ENCODE peak calls at places on chromosome 9, in six cellular contexts. One of them, this sample, is unnamed.

GRCh38 chr9:27125030-27125429 is 16.0 kb downstream of the TEK start:
- DNase-seq in lower leg skin: peak; percentile 37
- DNase-seq in esophagus squamous epithelium: no peak
- DNase-seq in ovary: peak; percentile 84
- DNase-seq in heart left ventricle: peak; percentile 68
- DNase-seq in adrenal gland: peak; percentile 29
- DNase-seq in this sample: no peak

GRCh38 chr9:14670718-14671117 is 22.5 kb downstream of the ZDHHC21 start:
- DNase-seq in ovary: no peak
- DNase-seq in lower leg skin: no peak
- DNase-seq in esophagus squamous epithelium: no peak
- DNase-seq in heart left ventricle: no peak
- DNase-seq in adrenal gland: no peak
- DNase-seq in this sample: no peak

GRCh38 chr9:7760014-7760415 is 39.6 kb downstream of the DMAC1 start:
- DNase-seq in ovary: no peak
- DNase-seq in lower leg skin: no peak
- DNase-seq in heart left ventricle: no peak
- DNase-seq in adrenal gland: no peak
- DNase-seq in esophagus squamous epithelium: no peak
- DNase-seq in this sample: no peak

GRCh38 chr9:20597862-20598261 is 24.4 kb downstream of the MLLT3 start:
- DNase-seq in esophagus squamous epithelium: no peak
- DNase-seq in lower leg skin: no peak
- DNase-seq in heart left ventricle: no peak
- DNase-seq in adrenal gland: no peak
- DNase-seq in ovary: no peak
- DNase-seq in this sample: no peak

GRCh38 chr9:91340395-91340794 is 21.3 kb downstream of the AUH start:
- DNase-seq in ovary: no peak
- DNase-seq in adrenal gland: no peak
- DNase-seq in lower leg skin: no peak
- DNase-seq in esophagus squamous epithelium: no peak
- DNase-seq in heart left ventricle: no peak
- DNase-seq in this sample: no peak

GRCh38 chr9:75461188-75461587 is 372.9 kb downstream of the OSTF1 start:
- DNase-seq in ovary: no peak
- DNase-seq in heart left ventricle: no peak
- DNase-seq in lower leg skin: no peak
- DNase-seq in esophagus squamous epithelium: no peak
- DNase-seq in adrenal gland: no peak
- DNase-seq in this sample: no peak

GRCh38 chr9:15277400-15278137 is 29.4 kb downstream of the TTC39B start:
- DNase-seq in lower leg skin: no peak
- DNase-seq in heart left ventricle: no peak
- DNase-seq in ovary: no peak
- DNase-seq in esophagus squamous epithelium: no peak
- DNase-seq in adrenal gland: no peak
- DNase-seq in this sample: no peak

GRCh38 chr9:134283111-134283515 is 43.1 kb upstream of the RXRA start:
- DNase-seq in adrenal gland: no peak
- DNase-seq in heart left ventricle: peak; percentile 86
- DNase-seq in esophagus squamous epithelium: no peak
- DNase-seq in lower leg skin: peak; percentile 78
- DNase-seq in ovary: peak; percentile 87
- DNase-seq in this sample: peak; percentile 93

GRCh38 chr9:105385372-105385985 is 62.4 kb upstream of the FSD1L start:
- DNase-seq in lower leg skin: peak; percentile 29
- DNase-seq in esophagus squamous epithelium: no peak
- DNase-seq in heart left ventricle: no peak
- DNase-seq in ovary: no peak
- DNase-seq in adrenal gland: peak; percentile 35
- DNase-seq in this sample: peak; percentile 38

GRCh38 chr9:35609820-35610163 is 4.7 kb downstream of the TESK1 start:
- DNase-seq in heart left ventricle: no peak
- DNase-seq in esophagus squamous epithelium: no peak
- DNase-seq in ovary: no peak
- DNase-seq in adrenal gland: no peak
- DNase-seq in lower leg skin: no peak
- DNase-seq in this sample: no peak

GRCh38 chr9:20490246-20490834 is 132.0 kb downstream of the MLLT3 start:
- DNase-seq in adrenal gland: no peak
- DNase-seq in ovary: no peak
- DNase-seq in lower leg skin: no peak
- DNase-seq in heart left ventricle: no peak
- DNase-seq in esophagus squamous epithelium: no peak
- DNase-seq in this sample: no peak

GRCh38 chr9:26012797-26013594 is 334.8 kb upstream of the TUSC1 start:
- DNase-seq in ovary: no peak
- DNase-seq in lower leg skin: no peak
- DNase-seq in heart left ventricle: no peak
- DNase-seq in adrenal gland: no peak
- DNase-seq in esophagus squamous epithelium: no peak
- DNase-seq in this sample: no peak

GRCh38 chr9:81814794-81815464 is 113.3 kb upstream of the SPATA31D4 start:
- DNase-seq in ovary: no peak
- DNase-seq in adrenal gland: no peak
- DNase-seq in lower leg skin: no peak
- DNase-seq in heart left ventricle: no peak
- DNase-seq in esophagus squamous epithelium: no peak
- DNase-seq in this sample: no peak

GRCh38 chr9:129836342-129837007 is 1.2 kb downstream of the USP20 start:
- DNase-seq in adrenal gland: no peak
- DNase-seq in ovary: no peak
- DNase-seq in heart left ventricle: no peak
- DNase-seq in esophagus squamous epithelium: no peak
- DNase-seq in lower leg skin: no peak
- DNase-seq in this sample: no peak

GRCh38 chr9:128628471-128629048 is 28.1 kb downstream of the DYNC2I2 start:
- DNase-seq in lower leg skin: no peak
- DNase-seq in esophagus squamous epithelium: no peak
- DNase-seq in adrenal gland: peak; percentile 65
- DNase-seq in ovary: no peak
- DNase-seq in heart left ventricle: peak; percentile 82
- DNase-seq in this sample: no peak

GRCh38 chr9:93013856-93014582 is 44.5 kb upstream of the SUSD3 start:
- DNase-seq in esophagus squamous epithelium: no peak
- DNase-seq in ovary: no peak
- DNase-seq in heart left ventricle: no peak
- DNase-seq in adrenal gland: no peak
- DNase-seq in lower leg skin: no peak
- DNase-seq in this sample: no peak

GRCh38 chr9:76371901-76372300 is 22.3 kb downstream of the RFK start:
- DNase-seq in lower leg skin: no peak
- DNase-seq in heart left ventricle: no peak
- DNase-seq in adrenal gland: no peak
- DNase-seq in esophagus squamous epithelium: no peak
- DNase-seq in ovary: no peak
- DNase-seq in this sample: no peak

GRCh38 chr9:137422668-137423000 is 328 bp downstream of the EXD3 start:
- DNase-seq in heart left ventricle: peak; percentile 76
- DNase-seq in lower leg skin: no peak
- DNase-seq in adrenal gland: no peak
- DNase-seq in esophagus squamous epithelium: no peak
- DNase-seq in ovary: no peak
- DNase-seq in this sample: no peak
- TF ChIP-seq POLR2A in heart left ventricle: no peak
- TF ChIP-seq POLR2A in lower leg skin: no peak
- TF ChIP-seq POLR2A in adrenal gland: no peak
- TF ChIP-seq POLR2A in esophagus squamous epithelium: no peak
- TF ChIP-seq POLR2A in ovary: no peak
- TF ChIP-seq POLR2A in this sample: no peak

DNA sequence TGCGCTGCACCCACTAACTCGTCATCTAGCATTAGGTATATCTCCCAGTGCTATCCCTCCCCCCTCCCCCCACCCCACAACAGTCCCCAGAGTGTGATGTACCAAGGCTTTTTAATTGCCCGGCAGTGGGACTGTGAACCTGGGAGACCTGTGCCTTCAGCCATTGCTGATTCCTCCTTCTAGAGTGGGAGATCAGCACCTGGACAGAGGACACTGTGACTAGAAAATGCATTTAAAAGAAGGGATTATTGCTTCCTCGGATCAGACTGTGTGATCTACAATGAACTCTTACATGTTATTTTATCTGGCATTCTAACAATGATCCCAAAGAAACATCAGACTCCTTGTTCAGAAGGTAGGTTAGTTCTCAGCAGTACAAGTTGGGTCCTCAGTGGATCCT is 25.9 kb downstream of the CTSL start:
- DNase-seq in lower leg skin: no peak
- DNase-seq in ovary: no peak
- DNase-seq in heart left ventricle: no peak
- DNase-seq in esophagus squamous epithelium: no peak
- DNase-seq in adrenal gland: no peak
- DNase-seq in this sample: no peak
- TF ChIP-seq POLR2A in lower leg skin: no peak
- TF ChIP-seq POLR2A in ovary: no peak
- TF ChIP-seq POLR2A in heart left ventricle: no peak
- TF ChIP-seq POLR2A in esophagus squamous epithelium: no peak
- TF ChIP-seq POLR2A in adrenal gland: no peak
- TF ChIP-seq POLR2A in this sample: no peak

GRCh38 chr9:113875917-113876805 is at the start of gene ZNF618:
- DNase-seq in heart left ventricle: peak; percentile 73
- DNase-seq in lower leg skin: no peak
- DNase-seq in adrenal gland: peak; percentile 47
- DNase-seq in ovary: peak; percentile 64
- DNase-seq in esophagus squamous epithelium: no peak
- DNase-seq in this sample: no peak
- TF ChIP-seq POLR2A in heart left ventricle: no peak
- TF ChIP-seq POLR2A in lower leg skin: no peak
- TF ChIP-seq POLR2A in adrenal gland: no peak
- TF ChIP-seq POLR2A in ovary: no peak
- TF ChIP-seq POLR2A in esophagus squamous epithelium: no peak
- TF ChIP-seq POLR2A in this sample: no peak

GRCh38 chr9:137294091-137294683 is 7.9 kb downstream of the NRARP start:
- DNase-seq in esophagus squamous epithelium: no peak
- DNase-seq in heart left ventricle: no peak
- DNase-seq in adrenal gland: no peak
- DNase-seq in lower leg skin: no peak
- DNase-seq in ovary: no peak
- DNase-seq in this sample: no peak
- TF ChIP-seq POLR2A in esophagus squamous epithelium: no peak
- TF ChIP-seq POLR2A in heart left ventricle: no peak
- TF ChIP-seq POLR2A in adrenal gland: no peak
- TF ChIP-seq POLR2A in lower leg skin: no peak
- TF ChIP-seq POLR2A in ovary: no peak
- TF ChIP-seq POLR2A in this sample: no peak

GRCh38 chr9:114619205-114619758 is 8.2 kb downstream of the TMEM268 start:
- DNase-seq in ovary: peak; percentile 54
- DNase-seq in esophagus squamous epithelium: no peak
- DNase-seq in lower leg skin: no peak
- DNase-seq in adrenal gland: no peak
- DNase-seq in heart left ventricle: no peak
- DNase-seq in this sample: no peak

GRCh38 chr9:114614373-114614772 is 3.3 kb downstream of the TMEM268 start:
- DNase-seq in adrenal gland: no peak
- DNase-seq in heart left ventricle: no peak
- DNase-seq in esophagus squamous epithelium: no peak
- DNase-seq in lower leg skin: no peak
- DNase-seq in ovary: no peak
- DNase-seq in this sample: no peak

GRCh38 chr9:114613919-114614318 is 2.8 kb downstream of the TMEM268 start:
- DNase-seq in adrenal gland: no peak
- DNase-seq in lower leg skin: no peak
- DNase-seq in heart left ventricle: no peak
- DNase-seq in ovary: no peak
- DNase-seq in esophagus squamous epithelium: no peak
- DNase-seq in this sample: no peak

GRCh38 chr9:114613087-114613486 is 2.0 kb downstream of the TMEM268 start:
- DNase-seq in ovary: no peak
- DNase-seq in esophagus squamous epithelium: no peak
- DNase-seq in lower leg skin: no peak
- DNase-seq in adrenal gland: no peak
- DNase-seq in heart left ventricle: no peak
- DNase-seq in this sample: no peak

GRCh38 chr9:114616684-114617520 is 5.8 kb downstream of the TMEM268 start:
- DNase-seq in esophagus squamous epithelium: peak; percentile 26
- DNase-seq in lower leg skin: peak; percentile 57
- DNase-seq in ovary: peak; percentile 49
- DNase-seq in adrenal gland: peak; percentile 57
- DNase-seq in heart left ventricle: peak; percentile 84
- DNase-seq in this sample: peak; percentile 80
- TF ChIP-seq POLR2A in esophagus squamous epithelium: no peak
- TF ChIP-seq POLR2A in lower leg skin: no peak
- TF ChIP-seq POLR2A in ovary: no peak
- TF ChIP-seq POLR2A in adrenal gland: no peak
- TF ChIP-seq POLR2A in heart left ventricle: no peak
- TF ChIP-seq POLR2A in this sample: no peak

GRCh38 chr9:311837-312236 is 97.2 kb downstream of the DOCK8 start:
- DNase-seq in lower leg skin: no peak
- DNase-seq in adrenal gland: no peak
- DNase-seq in ovary: no peak
- DNase-seq in esophagus squamous epithelium: no peak
- DNase-seq in heart left ventricle: no peak
- DNase-seq in this sample: no peak

GRCh38 chr9:303502-303901 is 88.8 kb downstream of the DOCK8 start:
- DNase-seq in ovary: no peak
- DNase-seq in adrenal gland: no peak
- DNase-seq in heart left ventricle: no peak
- DNase-seq in lower leg skin: no peak
- DNase-seq in esophagus squamous epithelium: no peak
- DNase-seq in this sample: no peak

GRCh38 chr9:304106-304505 is 89.4 kb downstream of the DOCK8 start:
- DNase-seq in heart left ventricle: no peak
- DNase-seq in lower leg skin: no peak
- DNase-seq in ovary: no peak
- DNase-seq in adrenal gland: no peak
- DNase-seq in esophagus squamous epithelium: no peak
- DNase-seq in this sample: peak; percentile 60

GRCh38 chr9:304519-305185 is 90.0 kb downstream of the DOCK8 start:
- DNase-seq in lower leg skin: peak; percentile 23
- DNase-seq in ovary: no peak
- DNase-seq in esophagus squamous epithelium: no peak
- DNase-seq in adrenal gland: no peak
- DNase-seq in heart left ventricle: no peak
- DNase-seq in this sample: peak; percentile 66

GRCh38 chr9:306907-307306 is 92.2 kb downstream of the DOCK8 start:
- DNase-seq in ovary: no peak
- DNase-seq in heart left ventricle: no peak
- DNase-seq in lower leg skin: no peak
- DNase-seq in adrenal gland: peak; percentile 28
- DNase-seq in esophagus squamous epithelium: no peak
- DNase-seq in this sample: no peak
- TF ChIP-seq POLR2A in ovary: no peak
- TF ChIP-seq POLR2A in heart left ventricle: no peak
- TF ChIP-seq POLR2A in lower leg skin: no peak
- TF ChIP-seq POLR2A in adrenal gland: no peak
- TF ChIP-seq POLR2A in esophagus squamous epithelium: no peak
- TF ChIP-seq POLR2A in this sample: no peak

GRCh38 chr9:34512131-34513078 is 10.4 kb downstream of the ENHO start:
- DNase-seq in esophagus squamous epithelium: no peak
- DNase-seq in heart left ventricle: no peak
- DNase-seq in ovary: no peak
- DNase-seq in lower leg skin: no peak
- DNase-seq in adrenal gland: no peak
- DNase-seq in this sample: no peak
- TF ChIP-seq POLR2A in esophagus squamous epithelium: no peak
- TF ChIP-seq POLR2A in heart left ventricle: no peak
- TF ChIP-seq POLR2A in ovary: no peak
- TF ChIP-seq POLR2A in lower leg skin: no peak
- TF ChIP-seq POLR2A in adrenal gland: no peak
- TF ChIP-seq POLR2A in this sample: no peak

GRCh38 chr9:120714088-120714845 is at the start of gene MEGF9:
- DNase-seq in esophagus squamous epithelium: peak; percentile 84
- DNase-seq in ovary: peak; percentile 98
- DNase-seq in adrenal gland: peak; percentile 98
- DNase-seq in heart left ventricle: peak; percentile 99
- DNase-seq in lower leg skin: peak; percentile 98
- DNase-seq in this sample: peak; percentile 98
- TF ChIP-seq POLR2A in esophagus squamous epithelium: peak; percentile 94
- TF ChIP-seq POLR2A in ovary: peak; percentile 58
- TF ChIP-seq POLR2A in adrenal gland: peak; percentile 56
- TF ChIP-seq POLR2A in heart left ventricle: no peak
- TF ChIP-seq POLR2A in lower leg skin: peak; percentile 38
- TF ChIP-seq POLR2A in this sample: peak; percentile 31